ENCODE peak calls at places on chromosomes 3 and 15, in ten cellular contexts. G is heart right ventricle; L is H1; Y is mesendoderm; E is CD4-positive, alpha-beta memory T cell; B is tibial artery; K is IMR-90; C is psoas muscle; S is Peyer's patch; W is body of pancreas. F is an unnamed sample. For H3K36me3, the result is how much of the 10 kb centered on the place peaks cover.

GRCh38 chr15:58433597-58434333 is 2.0 kb downstream of the LIPC start:
- DNase-seq in E (no peak), B (no peak), C (no peak), Y (peak), L (no peak), K (no peak), G (no peak), W (no peak), S (no peak), F (no peak)

GRCh38 chr3:169811606-169812123 is 1.0 kb upstream of the LRRIQ4 start:
- DNase-seq in W (no peak), C (no peak), E (no peak), S (no peak), G (no peak), K (peak), L (no peak), B (no peak), Y (no peak), F (no peak)

GRCh38 chr15:81492303-81492702 is 118.3 kb upstream of the TMC3 start:
- DNase-seq in Y (no peak), W (no peak), E (no peak), G (no peak), B (no peak), K (peak), S (no peak), C (no peak), L (no peak), F (no peak)

GRCh38 chr3:176554264-176554663 is 643.0 kb downstream of the TBL1XR1 start:
- DNase-seq in E (no peak), S (no peak), G (no peak), K (no peak), Y (peak), W (no peak), C (no peak), B (no peak), L (no peak), F (no peak)

GRCh38 chr3:149450281-149450680 is 24.2 kb upstream of the TM4SF4 start:
- DNase-seq in L (no peak), S (no peak), Y (no peak), K (peak), G (no peak), W (no peak), E (no peak), B (no peak), C (no peak), F (no peak)

GRCh38 chr3:38561746-38562466 is 65.8 kb downstream of the EXOG start:
- DNase-seq in L (no peak), B (no peak), C (peak), G (no peak), Y (no peak), S (no peak), K (no peak), W (no peak), E (no peak), F (peak)

GRCh38 chr3:108511055-108511454 is 659 bp upstream of the MYH15 start:
- DNase-seq in G (no peak), B (no peak), C (no peak), K (no peak), S (no peak), L (no peak), E (no peak), W (no peak), Y (no peak), F (no peak)

GRCh38 chr3:106229495-106230278 is 360.9 kb upstream of the CBLB start:
- DNase-seq in G (no peak), B (no peak), S (no peak), K (no peak), L (no peak), W (no peak), E (no peak), C (no peak), Y (no peak), F (no peak)

GRCh38 chr15:99997112-99997651 is 263.9 kb upstream of the LYSMD4 start:
- DNase-seq in K (no peak), L (no peak), E (no peak), G (no peak), S (no peak), B (no peak), W (no peak), C (peak), Y (no peak), F (peak)

GRCh38 chr15:67784856-67785430 is 40.4 kb upstream of the SKOR1 start:
- DNase-seq in W (no peak), L (no peak), S (no peak), K (no peak), B (no peak), C (no peak), G (no peak), E (no peak), Y (no peak), F (no peak)

GRCh38 chr3:12924437-12924836 is 83.1 kb upstream of the RPL32 start:
- DNase-seq in E (no peak), W (no peak), C (no peak), G (no peak), Y (no peak), S (peak), B (no peak), K (no peak), L (no peak), F (no peak)
- H3K36me3 ChIP-seq in E (half or more), W (under half), C (half or more), G (under half), Y (under half), S (half or more), B (half or more), K (under half), L (under half), F (half or more)

GRCh38 chr3:128486157-128486691 is 6.8 kb downstream of the GATA2 start:
- DNase-seq in B (no peak), C (no peak), S (no peak), Y (no peak), G (no peak), W (no peak), L (no peak), E (no peak), K (no peak), F (no peak)
- H3K4me3 ChIP-seq in B (peak), C (peak), S (no peak), Y (no peak), G (peak), W (no peak), L (peak), E (no peak), K (peak), F (peak)

GRCh38 chr3:68740087-68740486 is 192.3 kb downstream of the TAFA4 start:
- DNase-seq in W (no peak), L (no peak), B (no peak), G (no peak), E (no peak), K (no peak), S (no peak), Y (no peak), C (no peak), F (no peak)
- H3K27ac ChIP-seq in W (no peak), L (no peak), B (no peak), G (no peak), E (no peak), K (no peak), S (no peak), Y (no peak), C (no peak), F (no peak)

DNA sequence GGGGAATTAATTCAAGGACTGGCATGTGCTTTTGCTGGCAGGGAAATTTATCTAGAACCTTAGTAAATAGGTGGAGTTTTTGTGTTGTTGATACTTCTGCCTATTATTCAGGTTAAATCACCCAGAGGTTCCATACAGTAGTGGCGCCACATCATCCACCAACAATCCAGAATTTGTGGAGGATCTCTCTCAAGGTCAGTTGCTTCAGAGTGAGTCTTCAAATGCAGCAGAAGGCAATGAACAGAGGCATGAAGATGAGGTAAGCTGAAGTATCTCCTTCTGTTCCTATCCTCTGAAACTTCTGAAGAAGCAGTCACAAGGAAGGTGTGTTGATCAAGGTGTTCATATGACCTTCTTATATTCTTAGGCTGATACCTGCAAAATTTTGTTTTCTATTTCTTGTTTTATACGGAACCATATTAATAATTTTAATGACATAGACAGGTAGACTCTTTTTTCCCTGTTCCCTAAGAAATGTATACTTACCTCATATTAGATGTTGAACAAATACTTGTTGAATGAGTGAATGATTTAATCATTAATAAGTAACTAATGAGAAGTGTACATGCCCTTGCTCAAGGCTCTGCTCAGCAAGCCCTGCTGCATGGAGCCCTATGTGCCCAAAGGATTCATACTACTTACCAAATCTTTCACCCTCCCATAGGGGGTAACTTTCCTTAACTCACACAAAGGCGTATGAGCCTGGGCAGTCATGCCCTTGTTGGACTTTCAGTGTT is 43.6 kb downstream of the HMG20A start:
- DNase-seq in W (no peak), L (no peak), B (no peak), C (no peak), Y (no peak), K (peak), S (no peak), G (no peak), E (no peak), F (no peak)
- H3K36me3 ChIP-seq in W (under half), L (under half), B (under half), C (half or more), Y (under half), K (under half), S (under half), G (under half), E (under half), F (half or more)

DNA sequence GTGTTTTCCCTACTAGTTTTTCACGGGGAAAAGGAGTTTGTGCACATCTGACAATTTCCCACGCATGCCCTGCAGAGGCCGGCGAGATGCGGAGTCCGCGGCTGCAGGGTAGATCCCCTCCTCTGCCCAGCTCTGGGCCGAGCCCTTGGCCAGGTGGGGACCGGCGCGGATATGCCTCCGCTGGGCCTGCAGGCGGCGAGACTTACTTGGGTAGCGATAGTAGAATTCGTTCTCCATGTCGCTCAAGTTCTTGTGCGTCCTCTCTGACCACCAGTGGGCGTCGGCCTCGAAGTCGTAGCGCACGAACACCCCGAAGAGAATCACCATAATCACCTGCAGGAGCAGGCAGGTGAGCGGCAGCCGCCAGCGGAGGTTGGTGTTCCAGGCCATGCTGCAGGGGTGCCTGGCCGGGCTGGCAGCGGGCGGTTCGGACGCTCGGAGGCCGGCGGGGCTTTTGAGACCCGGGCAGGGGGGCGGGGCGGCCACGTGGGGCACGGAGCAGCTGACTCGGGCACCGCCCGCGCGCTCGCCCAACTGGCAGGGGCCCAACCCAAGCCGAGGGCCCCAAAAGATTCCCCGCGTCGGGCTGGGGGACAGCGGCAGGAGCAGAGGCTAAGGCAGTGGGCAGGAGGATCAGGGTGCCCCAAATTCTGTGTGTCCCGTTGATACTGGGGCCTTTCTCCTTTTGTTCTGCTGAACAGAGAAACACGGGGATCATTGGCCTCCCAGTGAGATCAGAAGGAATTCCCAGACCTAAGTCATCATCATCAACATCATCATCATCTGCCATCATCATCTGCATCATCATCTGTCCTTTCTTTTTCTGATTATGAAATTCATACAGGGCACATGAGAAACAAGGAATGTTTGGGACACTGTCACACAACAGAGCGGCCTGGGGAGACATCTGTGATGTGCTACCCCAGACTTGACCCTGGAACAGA is at the start of gene RHCG:
- DNase-seq in B (no peak), K (peak), L (peak), G (no peak), S (peak), E (no peak), C (no peak), W (peak), Y (peak), F (no peak)
- H3K4me3 ChIP-seq in B (no peak), K (no peak), L (peak), G (no peak), S (peak), E (no peak), C (peak), W (no peak), Y (no peak), F (peak)

DNA sequence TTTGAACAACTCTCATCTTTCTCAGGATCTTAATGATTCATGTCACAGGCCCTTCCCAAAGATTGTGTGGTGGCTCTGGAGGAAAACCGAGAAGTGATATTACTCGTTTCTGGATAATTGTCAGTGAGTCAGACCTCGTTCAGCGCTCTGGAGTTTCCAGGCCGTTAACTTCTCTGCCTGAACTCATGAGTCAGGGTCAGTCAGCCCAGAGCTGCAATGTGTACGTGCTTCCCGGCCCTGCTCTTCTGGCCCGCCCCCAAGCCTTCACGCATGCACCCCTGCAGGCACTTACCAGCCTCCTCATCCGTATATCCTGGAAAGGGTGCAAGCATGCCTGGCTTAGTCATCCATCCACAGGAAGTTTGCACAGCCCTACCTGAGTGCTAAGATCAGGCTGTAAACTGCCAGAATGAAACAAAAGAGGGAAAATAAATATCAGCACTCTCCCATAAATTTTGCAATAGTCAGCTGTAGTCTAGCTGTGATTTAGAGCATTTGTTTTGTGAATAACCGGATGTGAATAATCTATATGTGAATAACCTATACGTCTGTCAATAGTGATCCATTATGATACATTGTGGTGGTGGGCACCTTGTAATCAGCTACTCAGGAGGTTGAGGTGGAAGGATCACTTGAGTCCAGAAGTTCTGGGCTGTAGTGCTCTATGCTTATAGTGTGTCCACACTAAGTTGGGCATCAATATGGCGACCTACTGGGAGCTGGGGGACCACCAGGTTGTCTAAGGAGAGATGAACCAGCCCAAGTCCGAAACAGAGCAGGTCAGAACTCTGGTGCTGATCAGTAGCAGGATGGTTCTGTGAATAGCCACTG is 35.3 kb upstream of the SEMA4B start:
- DNase-seq in G (peak), S (peak), C (peak), B (peak), W (peak), L (no peak), K (peak), E (no peak), Y (peak), F (peak)
- H3K27ac ChIP-seq in G (no peak), S (peak), C (no peak), B (peak), W (peak), L (no peak), K (peak), E (no peak), Y (no peak), F (peak)

GRCh38 chr15:41309226-41309905 is 23.0 kb downstream of the OIP5 start:
- DNase-seq in S (no peak), G (no peak), K (no peak), L (no peak), C (no peak), B (no peak), E (no peak), Y (no peak), W (no peak), F (no peak)

GRCh38 chr15:41304149-41304548 is 28.2 kb downstream of the OIP5 start:
- DNase-seq in W (no peak), C (no peak), S (no peak), L (no peak), B (no peak), E (no peak), G (no peak), K (no peak), Y (no peak), F (no peak)

DNA sequence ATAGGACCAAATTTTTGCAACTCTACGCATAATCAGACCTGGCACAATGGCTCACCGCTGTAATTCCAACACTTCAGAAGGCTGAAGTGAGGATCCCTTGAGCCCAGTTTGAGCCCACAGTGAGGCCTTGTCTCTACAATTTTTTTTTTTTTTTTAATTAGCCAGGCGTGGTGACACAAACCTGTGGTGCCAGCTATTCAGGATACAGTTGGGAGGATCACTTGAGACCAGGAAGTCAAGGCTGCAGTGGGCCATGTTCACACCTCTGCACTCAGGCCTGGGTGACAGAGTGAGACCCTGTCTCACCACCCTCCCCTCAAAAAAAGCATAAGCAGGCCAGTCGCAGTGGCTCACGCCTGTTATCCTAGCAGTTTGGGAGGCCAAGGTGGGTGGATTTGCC is 24.7 kb downstream of the OIP5 start:
- DNase-seq in K (no peak), Y (no peak), L (no peak), G (no peak), W (no peak), C (no peak), B (no peak), S (no peak), E (no peak), F (no peak)
- H3K36me3 ChIP-seq in K (under half), Y (under half), L (under half), G (under half), W (under half), C (under half), B (under half), S (under half), E (under half), F (under half)

DNA sequence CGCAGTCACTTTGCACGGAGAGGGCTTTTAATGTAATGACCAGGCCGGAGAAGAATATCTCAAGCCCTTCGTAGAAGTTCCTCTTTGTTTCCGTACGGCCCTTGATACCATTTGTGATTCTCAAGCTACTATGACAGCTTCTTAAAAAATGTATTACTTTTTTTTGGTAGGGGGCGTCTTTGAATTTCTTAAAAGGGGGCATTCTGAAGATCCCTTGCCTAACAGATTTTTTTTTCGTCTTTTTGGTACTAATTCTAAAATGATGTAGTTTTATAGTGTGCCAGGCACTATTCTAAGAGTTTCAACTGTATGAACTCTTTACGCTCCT is 614.0 kb downstream of the MCTP2 start:
- DNase-seq in W (no peak), K (no peak), S (no peak), Y (no peak), B (no peak), E (no peak), G (no peak), C (no peak), L (no peak), F (no peak)
- H3K4me3 ChIP-seq in W (no peak), K (no peak), S (peak), Y (no peak), B (peak), E (no peak), G (no peak), C (peak), L (peak), F (peak)

F was measured in upper lobe of right lung.